ENCODE peak calls at places on chromosome X, in four cellular contexts. B is A549, V is GM12878, G is HepG2. X is an unnamed sample.

GRCh38 chrX:35787867-35788266 is 10.3 kb upstream of the MAGEB16 start:
- DNase-seq in G (no peak), V (no peak), B (no peak), X (no peak)

GRCh38 chrX:70359458-70359857 is 63.7 kb upstream of the GDPD2 start:
- DNase-seq in B (no peak), V (no peak), G (no peak), X (no peak)

GRCh38 chrX:14616301-14616700 is 87.0 kb downstream of the GLRA2 start:
- DNase-seq in B (no peak), G (no peak), V (no peak), X (no peak)

GRCh38 chrX:129788527-129788926 is 8.8 kb downstream of the SASH3 start:
- DNase-seq in B (no peak), V (no peak), G (no peak), X (no peak)

GRCh38 chrX:138847930-138848329 is 136.4 kb upstream of the FGF13 start:
- DNase-seq in V (no peak), G (no peak), B (peak; percentile 0), X (no peak)

GRCh38 chrX:153926863-153927685 is 1.0 kb upstream of the ARHGAP4 start:
- DNase-seq in V (peak; percentile 55), B (peak; percentile 45), G (peak; percentile 72), X (peak; percentile 69)

GRCh38 chrX:119734897-119735339 is 23.5 kb upstream of the SOWAHD start:
- DNase-seq in B (no peak), V (no peak), G (no peak), X (peak; percentile 35)

GRCh38 chrX:139600105-139600504 is 69.6 kb downstream of the F9 start:
- DNase-seq in V (no peak), G (no peak), B (no peak), X (no peak)

GRCh38 chrX:119686087-119686639 is 6.8 kb downstream of the SEPTIN6 start:
- DNase-seq in G (no peak), V (peak; percentile 76), B (no peak), X (peak; percentile 47)

GRCh38 chrX:32644476-32644875 is 566.9 kb downstream of the DMD start:
- DNase-seq in B (no peak), V (no peak), G (no peak), X (no peak)

GRCh38 chrX:94937491-94937890 is 1263.5 kb downstream of the FAM133A start:
- DNase-seq in G (no peak), B (no peak), V (no peak), X (no peak)

GRCh38 chrX:39667191-39667590 is 430.6 kb downstream of the BCOR start:
- DNase-seq in V (no peak), B (no peak), G (no peak), X (no peak)

GRCh38 chrX:155179343-155179997 is 36.8 kb upstream of the VBP1 start:
- DNase-seq in G (no peak), B (no peak), V (no peak), X (no peak)

GRCh38 chrX:24100713-24101112 is 46.0 kb downstream of the EIF2S3 start:
- DNase-seq in V (no peak), G (no peak), B (no peak), X (no peak)

GRCh38 chrX:69538321-69538876 is 34.3 kb downstream of the NALF2 start:
- DNase-seq in B (peak; percentile 61), V (no peak), G (peak; percentile 52), X (peak; percentile 44)

GRCh38 chrX:44071847-44072545 is 98.8 kb upstream of the NDP start:
- DNase-seq in V (no peak), B (peak; percentile 66), G (no peak), X (no peak)

GRCh38 chrX:97057349-97057909 is 173.7 kb downstream of the RPA4 start:
- DNase-seq in G (no peak), V (no peak), B (no peak), X (no peak)

GRCh38 chrX:24081661-24082154 is 27.0 kb downstream of the EIF2S3 start:
- DNase-seq in V (no peak), B (peak; percentile 91), G (peak; percentile 44), X (peak; percentile 51)

GRCh38 chrX:53281321-53281822 is at the start of gene IQSEC2:
- DNase-seq in V (no peak), B (peak; percentile 79), G (no peak), X (no peak)

GRCh38 chrX:37644381-37645305 is 40.9 kb upstream of the XK start:
- DNase-seq in G (no peak), V (no peak), B (no peak), X (no peak)

GRCh38 chrX:43753637-43754036 is 97.5 kb downstream of the MAOA start:
- DNase-seq in G (no peak), B (no peak), V (no peak), X (no peak)

GRCh38 chrX:150405006-150405405 is 41.9 kb downstream of the MAMLD1 start:
- DNase-seq in B (no peak), G (no peak), V (no peak), X (no peak)

GRCh38 chrX:133493366-133493765 is 78.1 kb upstream of the GPC4 start:
- DNase-seq in B (no peak), V (no peak), G (no peak), X (no peak)

GRCh38 chrX:15988661-15989603 is 134.3 kb upstream of the AP1S2 start:
- DNase-seq in G (no peak), B (peak; percentile 2), V (no peak), X (no peak)

DNA sequence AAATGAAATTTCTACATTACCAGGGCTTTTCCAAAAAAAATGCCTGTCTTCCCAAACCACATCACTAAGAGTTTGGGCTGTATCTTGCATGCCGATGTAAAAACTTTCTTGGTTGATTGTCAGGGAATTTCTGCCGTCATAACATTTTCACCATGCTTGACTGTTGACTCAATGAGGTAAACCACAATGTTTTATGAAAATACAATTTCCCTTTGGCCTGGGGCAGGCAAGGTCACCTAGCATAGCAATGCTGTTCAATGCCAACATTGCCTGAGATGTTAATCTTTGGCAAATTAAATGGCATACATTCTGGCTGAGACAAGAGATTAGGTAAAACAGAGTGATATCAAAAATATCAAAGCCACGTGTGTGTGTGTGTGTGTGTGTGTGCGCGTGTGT is 137.1 kb upstream of the TBL1X start:
- DNase-seq in V (no peak), B (peak; percentile 46), G (no peak), X (no peak)
- TF ChIP-seq PBX3 in V (no peak), B (no peak), G (no peak), X (no peak)

DNA sequence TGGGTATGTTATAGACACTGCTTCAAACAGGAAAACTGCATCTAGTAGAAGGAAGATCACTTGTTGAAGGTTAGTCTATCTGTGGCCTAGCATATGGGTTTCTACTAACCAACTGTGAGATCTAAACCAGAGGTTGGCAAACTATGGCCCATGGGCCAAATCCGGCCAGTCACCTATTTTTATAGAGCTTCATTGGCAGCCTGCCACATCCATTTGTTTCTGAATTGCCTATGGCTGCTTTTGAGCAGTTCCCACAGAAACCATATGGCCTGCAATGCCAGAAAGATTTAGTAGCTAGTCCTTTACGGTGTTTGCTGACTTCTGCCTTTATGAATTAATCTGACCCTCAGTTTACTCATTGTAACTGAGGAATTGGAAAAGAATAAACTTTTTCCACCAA is 71.1 kb downstream of the MID1 start:
- DNase-seq in V (no peak), B (no peak), G (no peak), X (peak; percentile 33)
- TF ChIP-seq PBX3 in V (no peak), B (no peak), G (no peak), X (peak; percentile 10)

DNA sequence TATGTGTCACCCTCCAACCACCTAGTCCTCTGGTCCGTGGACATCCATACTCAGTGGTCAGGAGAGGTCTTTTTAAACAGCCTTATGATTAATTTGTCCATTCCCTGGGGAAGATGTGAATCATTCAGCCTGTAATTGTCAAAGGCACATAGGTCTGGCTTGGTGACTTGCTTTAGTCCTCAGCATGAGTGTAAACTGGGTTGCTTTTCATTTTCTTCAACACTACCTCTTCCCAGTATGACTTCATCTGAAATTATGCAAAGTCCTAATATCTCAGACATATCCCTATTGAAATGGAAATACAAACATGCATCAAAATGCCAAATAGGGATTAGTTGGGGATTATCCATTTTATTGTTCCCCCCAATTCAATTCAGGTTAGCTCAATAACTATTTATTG is 208.3 kb upstream of the AMOT start:
- DNase-seq in V (no peak), B (no peak), G (no peak), X (no peak)
- TF ChIP-seq PBX3 in V (no peak), B (no peak), G (no peak), X (no peak)

GRCh38 chrX:41029332-41029731 is 55.9 kb upstream of the USP9X start:
- DNase-seq in G (peak; percentile 27), B (peak; percentile 89), V (no peak), X (no peak)
- TF ChIP-seq PBX3 in G (no peak), B (no peak), V (no peak), X (no peak)

DNA sequence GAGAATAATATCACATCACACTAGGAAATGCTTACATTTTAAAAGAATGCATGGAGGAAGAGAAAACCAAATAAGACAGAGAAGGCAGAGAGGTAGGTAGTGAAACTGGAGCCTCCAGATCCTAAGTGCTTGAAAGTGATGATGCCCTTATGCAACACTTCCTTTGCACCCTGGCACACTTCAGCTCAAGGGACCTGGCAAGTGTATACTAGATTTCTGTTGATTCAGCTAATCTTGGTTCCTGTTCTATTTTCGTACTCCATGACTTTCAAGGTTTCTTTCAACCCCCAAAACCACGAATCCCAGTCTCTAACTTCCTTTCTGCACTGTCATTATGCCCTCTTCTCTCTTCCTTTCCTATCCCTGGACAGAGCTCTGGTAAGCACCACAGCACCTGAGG is 36.9 kb upstream of the SH3KBP1 start:
- DNase-seq in B (no peak), V (no peak), G (no peak), X (no peak)
- TF ChIP-seq PBX3 in B (no peak), V (no peak), G (no peak), X (no peak)

DNA sequence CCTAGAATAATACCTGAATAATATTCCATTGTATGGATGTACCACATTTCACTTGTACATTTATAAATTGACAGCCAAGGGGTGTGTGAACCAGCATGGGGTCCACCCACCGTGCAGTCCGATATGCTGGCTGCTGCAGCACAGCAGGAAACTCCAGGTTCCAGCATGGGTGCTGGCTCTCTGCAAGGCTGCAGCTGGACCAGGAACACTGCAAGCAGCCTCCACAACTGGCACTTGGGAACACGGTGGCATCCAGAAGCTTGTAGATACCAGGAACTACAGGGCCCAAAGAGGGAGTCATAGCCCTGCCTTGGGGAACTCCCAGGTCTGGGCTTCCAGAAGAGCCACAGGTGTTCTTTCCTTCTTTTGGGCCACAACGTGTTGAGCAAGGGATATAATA is 91.2 kb downstream of the NXF2 start:
- DNase-seq in V (no peak), G (no peak), B (no peak), X (no peak)
- TF ChIP-seq PBX3 in V (no peak), G (no peak), B (no peak), X (no peak)

GRCh38 chrX:136496768-136497555 is 430 bp upstream of the HTATSF1 start:
- DNase-seq in B (peak; percentile 92), V (peak; percentile 48), G (peak; percentile 41), X (peak; percentile 87)

GRCh38 chrX:136495043-136495442 is 2.3 kb upstream of the HTATSF1 start:
- DNase-seq in V (no peak), G (no peak), B (no peak), X (no peak)

GRCh38 chrX:136496359-136496767 is 1.0 kb upstream of the HTATSF1 start:
- DNase-seq in V (no peak), G (peak; percentile 12), B (no peak), X (no peak)

GRCh38 chrX:136491832-136492231 is 4.1 kb downstream of the BRS3 start:
- DNase-seq in G (no peak), B (no peak), V (no peak), X (no peak)

GRCh38 chrX:136497556-136498048 is at the start of gene HTATSF1:
- DNase-seq in G (no peak), V (no peak), B (no peak), X (no peak)
- TF ChIP-seq PBX3 in G (no peak), V (no peak), B (no peak), X (no peak)